ENCODE peak calls at places on chromosomes 3 and 15, in seven cellular contexts. S is transverse colon, H is left ventricle myocardium inferior, R is HL-60, V is GM23248, G is brain microvascular endothelial cell, I is T-helper 22 cell. Y is an unnamed sample.

GRCh38 chr3:54541369-54541768 is 386.5 kb downstream of the LRTM1 start:
- DNase-seq in S (no peak), H (no peak), R (no peak), V (no peak), G (no peak), I (no peak), Y (no peak)

GRCh38 chr3:123859177-123859576 is 25.0 kb downstream of the MYLK start:
- DNase-seq in S (no peak), H (no peak), R (no peak), V (peak), G (no peak), I (no peak), Y (no peak)

GRCh38 chr3:108044699-108045098 is 46.1 kb downstream of the CD47 start:
- DNase-seq in S (no peak), H (no peak), R (no peak), V (no peak), G (no peak), I (no peak), Y (no peak)

GRCh38 chr3:51539291-51539891 is 872 bp downstream of the RAD54L2 start:
- DNase-seq in S (peak), H (no peak), R (peak), V (peak), G (peak), I (peak), Y (peak)

GRCh38 chr3:129664040-129664646 is 57.7 kb upstream of the PLXND1 start:
- DNase-seq in S (no peak), H (no peak), R (no peak), V (peak), G (no peak), I (no peak), Y (no peak)

GRCh38 chr3:187737401-187738088 is 7.7 kb downstream of the BCL6 start:
- DNase-seq in S (peak), H (peak), R (peak), V (peak), G (peak), I (no peak), Y (no peak)

GRCh38 chr3:30747771-30748281 is 141.4 kb downstream of the TGFBR2 start:
- DNase-seq in S (no peak), H (no peak), R (no peak), V (peak), G (peak), I (no peak), Y (peak)

GRCh38 chr3:107943860-107944543 is 146.8 kb downstream of the CD47 start:
- DNase-seq in S (no peak), H (no peak), R (peak), V (peak), G (no peak), I (no peak), Y (no peak)

GRCh38 chr3:197504239-197505191 is 51.3 kb downstream of the BDH1 start:
- DNase-seq in S (no peak), H (no peak), R (no peak), V (no peak), G (no peak), I (no peak), Y (no peak)

GRCh38 chr3:126033051-126033745 is 50.7 kb downstream of the SLC41A3 start:
- DNase-seq in S (no peak), H (no peak), R (no peak), V (no peak), G (no peak), I (no peak), Y (no peak)

GRCh38 chr15:91223902-91224301 is 123.8 kb downstream of the SV2B start:
- DNase-seq in S (no peak), H (no peak), R (no peak), V (no peak), G (no peak), I (no peak), Y (peak)

GRCh38 chr3:175564335-175564734 is 705.2 kb downstream of the NAALADL2 start:
- DNase-seq in S (no peak), H (no peak), R (no peak), V (no peak), G (no peak), I (no peak), Y (no peak)

GRCh38 chr3:149657458-149657795 is 398 bp downstream of the WWTR1 start:
- DNase-seq in S (peak), H (peak), R (no peak), V (peak), G (peak), I (no peak), Y (no peak)

GRCh38 chr3:25448750-25449684 is 21.0 kb downstream of the RARB start:
- DNase-seq in S (peak), H (peak), R (no peak), V (peak), G (peak), I (no peak), Y (no peak)

Y was measured in DMS53.